ENCODE peak calls at places on chromosomes 3 and 15, in nine cellular contexts. One of them, this sample, is unnamed.

GRCh38 chr3:14587733-14588360 is 47.7 kb upstream of the GRIP2 start:
- DNase-seq in PC-9: no peak
- DNase-seq in Panc1: peak
- DNase-seq in breast epithelium: no peak
- DNase-seq in pancreas: no peak
- DNase-seq in cardiac muscle cell: no peak
- DNase-seq in body of pancreas: no peak
- DNase-seq in fibroblast of mammary gland: peak
- DNase-seq in cardiac fibroblast: peak
- DNase-seq in this sample: no peak

GRCh38 chr3:29176501-29176900 is 104.4 kb upstream of the RBMS3 start:
- DNase-seq in PC-9: no peak
- DNase-seq in Panc1: no peak
- DNase-seq in breast epithelium: no peak
- DNase-seq in pancreas: no peak
- DNase-seq in cardiac muscle cell: no peak
- DNase-seq in body of pancreas: no peak
- DNase-seq in fibroblast of mammary gland: no peak
- DNase-seq in cardiac fibroblast: no peak
- DNase-seq in this sample: no peak

GRCh38 chr3:173789530-173789929 is 392.0 kb downstream of the NLGN1 start:
- DNase-seq in PC-9: no peak
- DNase-seq in Panc1: no peak
- DNase-seq in breast epithelium: no peak
- DNase-seq in pancreas: no peak
- DNase-seq in cardiac muscle cell: no peak
- DNase-seq in body of pancreas: no peak
- DNase-seq in fibroblast of mammary gland: peak
- DNase-seq in cardiac fibroblast: peak
- DNase-seq in this sample: no peak

GRCh38 chr15:92665100-92665555 is 9.6 kb upstream of the FAM174B start:
- DNase-seq in PC-9: no peak
- DNase-seq in Panc1: no peak
- DNase-seq in breast epithelium: no peak
- DNase-seq in pancreas: no peak
- DNase-seq in cardiac muscle cell: peak
- DNase-seq in body of pancreas: no peak
- DNase-seq in fibroblast of mammary gland: peak
- DNase-seq in cardiac fibroblast: peak
- DNase-seq in this sample: no peak

GRCh38 chr3:111890051-111890580 is 31.1 kb downstream of the PHLDB2 start:
- DNase-seq in PC-9: no peak
- DNase-seq in Panc1: no peak
- DNase-seq in breast epithelium: no peak
- DNase-seq in pancreas: no peak
- DNase-seq in cardiac muscle cell: no peak
- DNase-seq in body of pancreas: no peak
- DNase-seq in fibroblast of mammary gland: no peak
- DNase-seq in cardiac fibroblast: no peak
- DNase-seq in this sample: no peak

GRCh38 chr15:74300057-74300620 is 64.0 kb downstream of the CCDC33 start:
- DNase-seq in PC-9: no peak
- DNase-seq in Panc1: no peak
- DNase-seq in breast epithelium: no peak
- DNase-seq in pancreas: peak
- DNase-seq in cardiac muscle cell: no peak
- DNase-seq in body of pancreas: no peak
- DNase-seq in fibroblast of mammary gland: no peak
- DNase-seq in cardiac fibroblast: no peak
- DNase-seq in this sample: no peak

GRCh38 chr3:169660709-169661566 is 2.6 kb downstream of the MECOM start:
- DNase-seq in PC-9: no peak
- DNase-seq in Panc1: no peak
- DNase-seq in breast epithelium: no peak
- DNase-seq in pancreas: no peak
- DNase-seq in cardiac muscle cell: peak
- DNase-seq in body of pancreas: peak
- DNase-seq in fibroblast of mammary gland: no peak
- DNase-seq in cardiac fibroblast: peak
- DNase-seq in this sample: no peak

GRCh38 chr3:110519066-110519465 is 552.5 kb upstream of the NECTIN3 start:
- DNase-seq in PC-9: no peak
- DNase-seq in Panc1: no peak
- DNase-seq in breast epithelium: no peak
- DNase-seq in pancreas: no peak
- DNase-seq in cardiac muscle cell: no peak
- DNase-seq in body of pancreas: no peak
- DNase-seq in fibroblast of mammary gland: no peak
- DNase-seq in cardiac fibroblast: no peak
- DNase-seq in this sample: no peak

GRCh38 chr3:114363554-114364202 is 69.8 kb downstream of the TIGIT start:
- DNase-seq in PC-9: no peak
- DNase-seq in Panc1: no peak
- DNase-seq in breast epithelium: no peak
- DNase-seq in pancreas: no peak
- DNase-seq in cardiac muscle cell: no peak
- DNase-seq in body of pancreas: no peak
- DNase-seq in fibroblast of mammary gland: peak
- DNase-seq in cardiac fibroblast: peak
- DNase-seq in this sample: no peak

GRCh38 chr3:20055020-20055775 is 15.0 kb downstream of the KAT2B start:
- DNase-seq in PC-9: no peak
- DNase-seq in Panc1: no peak
- DNase-seq in breast epithelium: no peak
- DNase-seq in pancreas: no peak
- DNase-seq in cardiac muscle cell: no peak
- DNase-seq in body of pancreas: no peak
- DNase-seq in fibroblast of mammary gland: no peak
- DNase-seq in cardiac fibroblast: no peak
- DNase-seq in this sample: no peak

DNA sequence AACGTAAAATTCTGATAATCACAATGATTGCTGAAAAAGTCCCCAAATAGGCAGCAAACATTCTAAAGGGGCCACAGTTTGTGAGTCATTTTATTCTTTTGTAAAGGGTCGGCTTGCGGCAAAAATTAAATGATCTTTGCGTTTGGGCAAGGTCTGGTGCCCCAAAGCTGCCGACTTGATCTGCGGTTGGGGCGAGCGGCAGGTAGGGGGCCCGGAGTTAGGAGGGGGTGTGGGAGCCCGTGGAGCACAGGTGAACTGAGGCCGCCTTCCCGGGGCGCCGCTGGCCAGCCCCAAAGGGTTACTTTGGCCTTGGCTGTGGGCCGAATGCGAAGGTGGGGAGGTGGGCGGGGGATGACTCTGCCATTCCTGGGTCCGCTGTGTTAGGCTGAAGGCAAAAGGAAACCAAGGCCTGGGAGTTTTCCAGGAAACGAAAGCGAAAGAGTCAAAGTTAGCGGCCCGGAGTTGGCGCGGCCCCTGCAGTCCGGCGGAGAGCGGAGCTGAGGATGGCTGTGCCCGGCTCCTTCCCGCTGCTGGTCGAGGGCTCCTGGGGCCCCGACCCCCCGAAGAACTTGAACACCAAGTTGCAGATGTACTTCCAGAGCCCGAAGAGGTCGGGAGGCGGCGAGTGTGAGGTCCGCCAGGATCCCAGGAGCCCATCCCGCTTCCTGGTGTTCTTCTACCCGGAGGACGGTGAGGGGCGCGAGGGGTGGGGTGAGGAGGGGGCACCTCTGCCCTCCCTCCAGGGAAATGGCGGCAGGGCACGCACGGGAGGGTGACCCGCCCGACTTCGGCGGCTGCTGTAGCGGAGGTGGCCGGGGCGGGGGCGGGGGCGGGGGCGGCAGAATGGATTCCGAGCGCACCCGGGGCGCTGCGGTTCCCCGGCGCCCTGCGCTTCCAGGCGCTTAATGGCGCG is at the start of gene PARP14:
- DNase-seq in PC-9: peak
- DNase-seq in Panc1: no peak
- DNase-seq in breast epithelium: peak
- DNase-seq in pancreas: peak
- DNase-seq in cardiac muscle cell: peak
- DNase-seq in body of pancreas: peak
- DNase-seq in fibroblast of mammary gland: peak
- DNase-seq in cardiac fibroblast: peak
- DNase-seq in this sample: no peak
- TF ChIP-seq CTCF in PC-9: no peak
- TF ChIP-seq CTCF in Panc1: peak
- TF ChIP-seq CTCF in breast epithelium: no peak
- TF ChIP-seq CTCF in pancreas: no peak
- TF ChIP-seq CTCF in cardiac muscle cell: no peak
- TF ChIP-seq CTCF in body of pancreas: no peak
- TF ChIP-seq CTCF in fibroblast of mammary gland: peak
- TF ChIP-seq CTCF in cardiac fibroblast: peak
- TF ChIP-seq CTCF in this sample: no peak

DNA sequence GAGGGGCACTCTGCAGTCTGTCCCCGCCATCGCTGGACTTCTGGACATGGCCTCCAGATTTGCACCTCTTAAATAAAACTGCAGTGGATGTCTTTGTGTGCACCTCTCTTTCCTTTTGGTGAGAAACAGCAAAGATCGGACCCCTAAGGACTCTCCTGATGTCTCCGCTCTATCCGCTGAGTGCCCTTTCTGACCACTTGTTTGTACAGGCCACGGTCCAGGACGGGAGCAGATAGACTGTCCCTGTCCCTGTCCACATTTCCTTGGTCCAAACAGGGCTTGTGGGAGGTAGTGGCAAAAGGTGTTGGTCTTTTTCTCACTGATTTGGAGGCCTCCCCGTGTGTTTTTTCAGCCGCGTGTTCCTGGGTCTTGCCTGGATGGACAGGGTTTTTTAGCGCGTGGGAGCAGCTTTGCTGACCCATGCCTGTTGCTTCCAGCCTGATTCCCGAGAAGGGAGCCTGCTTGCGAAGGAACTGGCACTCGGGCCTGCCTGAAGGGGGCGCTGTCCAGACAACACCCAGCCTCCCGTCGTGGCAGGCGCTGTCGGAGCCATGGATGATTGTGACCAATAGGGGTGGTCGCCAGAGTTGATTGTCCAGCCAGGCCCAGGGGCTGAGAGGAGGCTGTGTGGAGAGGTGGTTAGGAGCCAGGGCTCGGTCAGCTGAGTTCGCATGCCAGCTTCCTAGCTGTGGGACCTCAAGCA is 13.2 kb upstream of the STAB1 start:
- DNase-seq in PC-9: no peak
- DNase-seq in Panc1: no peak
- DNase-seq in breast epithelium: no peak
- DNase-seq in pancreas: peak
- DNase-seq in cardiac muscle cell: peak
- DNase-seq in body of pancreas: no peak
- DNase-seq in fibroblast of mammary gland: peak
- DNase-seq in cardiac fibroblast: peak
- DNase-seq in this sample: peak
- TF ChIP-seq CTCF in PC-9: peak
- TF ChIP-seq CTCF in Panc1: no peak
- TF ChIP-seq CTCF in breast epithelium: no peak
- TF ChIP-seq CTCF in pancreas: no peak
- TF ChIP-seq CTCF in cardiac muscle cell: peak
- TF ChIP-seq CTCF in body of pancreas: no peak
- TF ChIP-seq CTCF in fibroblast of mammary gland: peak
- TF ChIP-seq CTCF in cardiac fibroblast: peak
- TF ChIP-seq CTCF in this sample: peak

GRCh38 chr3:120203621-120204020 is 81.4 kb downstream of the GPR156 start:
- DNase-seq in PC-9: no peak
- DNase-seq in Panc1: no peak
- DNase-seq in breast epithelium: no peak
- DNase-seq in pancreas: no peak
- DNase-seq in cardiac muscle cell: no peak
- DNase-seq in body of pancreas: no peak
- DNase-seq in fibroblast of mammary gland: no peak
- DNase-seq in cardiac fibroblast: no peak
- DNase-seq in this sample: no peak
- TF ChIP-seq CTCF in PC-9: no peak
- TF ChIP-seq CTCF in Panc1: no peak
- TF ChIP-seq CTCF in breast epithelium: no peak
- TF ChIP-seq CTCF in pancreas: no peak
- TF ChIP-seq CTCF in cardiac muscle cell: no peak
- TF ChIP-seq CTCF in body of pancreas: no peak
- TF ChIP-seq CTCF in fibroblast of mammary gland: no peak
- TF ChIP-seq CTCF in cardiac fibroblast: no peak
- TF ChIP-seq CTCF in this sample: no peak

DNA sequence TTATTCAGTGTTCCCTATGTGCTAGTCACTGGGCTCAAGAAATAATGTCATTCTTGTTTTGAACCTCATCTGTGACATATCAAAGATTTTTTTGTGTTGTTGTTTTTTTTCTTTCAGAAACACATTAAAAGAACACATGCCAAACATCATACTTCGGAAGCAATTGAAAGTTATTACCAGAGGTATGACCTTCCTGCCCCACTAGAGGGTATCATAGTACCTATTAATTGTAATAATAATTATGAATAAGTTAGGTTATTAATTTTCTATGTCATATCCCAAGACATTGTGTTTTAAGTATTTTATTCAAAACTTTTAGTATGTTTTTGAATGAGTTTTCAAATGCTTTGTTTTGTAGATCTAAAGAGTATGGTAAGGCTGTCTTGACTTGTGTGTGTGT is 65.7 kb downstream of the CDIN1 start:
- DNase-seq in PC-9: no peak
- DNase-seq in Panc1: no peak
- DNase-seq in breast epithelium: no peak
- DNase-seq in pancreas: no peak
- DNase-seq in cardiac muscle cell: no peak
- DNase-seq in body of pancreas: no peak
- DNase-seq in fibroblast of mammary gland: peak
- DNase-seq in cardiac fibroblast: peak
- DNase-seq in this sample: no peak
- TF ChIP-seq CTCF in PC-9: no peak
- TF ChIP-seq CTCF in Panc1: no peak
- TF ChIP-seq CTCF in breast epithelium: no peak
- TF ChIP-seq CTCF in pancreas: no peak
- TF ChIP-seq CTCF in cardiac muscle cell: peak
- TF ChIP-seq CTCF in body of pancreas: no peak
- TF ChIP-seq CTCF in fibroblast of mammary gland: peak
- TF ChIP-seq CTCF in cardiac fibroblast: peak
- TF ChIP-seq CTCF in this sample: no peak

This sample was measured in glutamatergic neuron.